ENCODE peak calls at places on chromosomes 6 and 20, in four cellular contexts. P is neuronal stem cell, X is ELR, G is T-cell. J is an unnamed sample.

GRCh38 chr6:3351837-3352524 is 93.2 kb downstream of the PSMG4 start:
- DNase-seq in G (no peak), X (no peak), P (no peak), J (no peak)

GRCh38 chr20:52766645-52767435 is 205.3 kb upstream of the TSHZ2 start:
- DNase-seq in X (no peak), G (no peak), P (no peak), J (no peak)

GRCh38 chr6:131215212-131215611 is 79.9 kb downstream of the AKAP7 start:
- DNase-seq in G (no peak), P (no peak), X (no peak), J (no peak)

GRCh38 chr6:108541843-108542795 is 18.6 kb upstream of the FOXO3 start:
- DNase-seq in G (peak), X (peak), P (peak), J (peak)

GRCh38 chr6:43779864-43780260 is 9.9 kb downstream of the VEGFA start:
- DNase-seq in G (no peak), X (no peak), P (no peak), J (peak)

GRCh38 chr6:45086685-45087084 is 241.4 kb upstream of the RUNX2 start:
- DNase-seq in X (no peak), P (no peak), G (no peak), J (no peak)

GRCh38 chr6:9502991-9503761 is 911.7 kb downstream of the TFAP2A start:
- DNase-seq in X (peak), G (no peak), P (peak), J (no peak)

GRCh38 chr6:17281100-17281496 is at the start of gene RBM24:
- DNase-seq in P (peak), X (peak), G (peak), J (peak)

GRCh38 chr6:160248538-160248937 is 10.1 kb downstream of the SLC22A2 start:
- DNase-seq in P (no peak), G (no peak), X (peak), J (no peak)

GRCh38 chr6:27966044-27966443 is 9.0 kb downstream of the OR2B6 start:
- DNase-seq in X (no peak), P (no peak), G (no peak), J (no peak)

GRCh38 chr20:1405801-1406200 is 12.9 kb upstream of the FKBP1A start:
- DNase-seq in G (no peak), P (no peak), X (no peak), J (no peak)

GRCh38 chr6:143135326-143135725 is 74.6 kb downstream of the AIG1 start:
- DNase-seq in X (no peak), P (no peak), G (no peak), J (no peak)

GRCh38 chr6:722077-722524 is 29.2 kb upstream of the EXOC2 start:
- DNase-seq in X (peak), G (peak), P (peak), J (peak)

GRCh38 chr20:35360033-35360432 is 51.7 kb downstream of the UQCC1 start:
- DNase-seq in P (no peak), G (no peak), X (no peak), J (no peak)

GRCh38 chr6:1029196-1029595 is 282.7 kb upstream of the FOXQ1 start:
- DNase-seq in G (no peak), X (no peak), P (no peak), J (peak)

GRCh38 chr20:52959125-52959524 is 13.0 kb upstream of the TSHZ2 start:
- DNase-seq in G (no peak), P (no peak), X (no peak), J (no peak)

GRCh38 chr20:58555078-58555765 is 40.0 kb upstream of the APCDD1L start:
- DNase-seq in X (peak), P (no peak), G (no peak), J (no peak)

GRCh38 chr20:834151-834747 is 734 bp downstream of the FAM110A start:
- DNase-seq in G (no peak), P (no peak), X (no peak), J (no peak)

GRCh38 chr6:37668251-37668650 is 29.4 kb downstream of the MDGA1 start:
- DNase-seq in P (no peak), G (no peak), X (peak), J (no peak)

GRCh38 chr6:41466437-41466990 is 79.7 kb upstream of the FOXP4 start:
- DNase-seq in P (no peak), X (no peak), G (no peak), J (no peak)

GRCh38 chr20:64025101-64025825 is 10.7 kb upstream of the C20orf204 start:
- DNase-seq in X (no peak), G (no peak), P (no peak), J (no peak)

GRCh38 chr6:15351631-15352030 is 105.8 kb downstream of the JARID2 start:
- DNase-seq in X (peak), G (no peak), P (no peak), J (peak)

GRCh38 chr6:24825130-24825630 is 26.5 kb upstream of the ARMH2 start:
- DNase-seq in G (no peak), P (no peak), X (no peak), J (no peak)

GRCh38 chr6:170067923-170068360 is 222.9 kb downstream of the DLL1 start:
- DNase-seq in X (no peak), P (no peak), G (no peak), J (no peak)

GRCh38 chr6:29656157-29656556 is 735 bp upstream of the MOG start:
- DNase-seq in P (no peak), G (no peak), X (no peak), J (no peak)

GRCh38 chr6:16739329-16739801 is 21.9 kb downstream of the ATXN1 start:
- DNase-seq in P (no peak), G (no peak), X (no peak), J (no peak)

GRCh38 chr6:20095436-20095835 is 116.8 kb downstream of the MBOAT1 start:
- DNase-seq in G (no peak), P (no peak), X (no peak), J (no peak)

GRCh38 chr20:21396045-21396893 is 1.1 kb downstream of the NKX2-4 start:
- DNase-seq in P (no peak), X (no peak), G (no peak), J (peak)